ENCODE peak calls at places on chromosomes 6 and 20, in four cellular contexts. One of them, this sample, is unnamed.
A peak's percentile ranks its signal among the peaks of the same experiment; 100 is the strongest.

GRCh38 chr6:158417760-158418098 is 105.5 kb downstream of the TULP4 start:
- DNase-seq in ovary: no peak
- DNase-seq in HFF-Myc: no peak
- DNase-seq in right atrium auricular region: no peak
- DNase-seq in this sample: no peak

GRCh38 chr6:152146385-152146784 is 338.9 kb downstream of the ESR1 start:
- DNase-seq in ovary: no peak
- DNase-seq in HFF-Myc: no peak
- DNase-seq in right atrium auricular region: no peak
- DNase-seq in this sample: no peak

GRCh38 chr20:59608871-59609270 is 4.5 kb downstream of the PHACTR3 start:
- DNase-seq in ovary: no peak
- DNase-seq in HFF-Myc: no peak
- DNase-seq in right atrium auricular region: no peak
- DNase-seq in this sample: no peak

GRCh38 chr6:27541212-27541931 is 68.5 kb upstream of the ZNF184 start:
- DNase-seq in ovary: no peak
- DNase-seq in HFF-Myc: no peak
- DNase-seq in right atrium auricular region: no peak
- DNase-seq in this sample: no peak

GRCh38 chr6:41477572-41477971 is 68.6 kb upstream of the FOXP4 start:
- DNase-seq in ovary: no peak
- DNase-seq in HFF-Myc: no peak
- DNase-seq in right atrium auricular region: no peak
- DNase-seq in this sample: no peak

GRCh38 chr20:48919882-48920526 is 1.5 kb upstream of the ARFGEF2 start:
- DNase-seq in ovary: no peak
- DNase-seq in HFF-Myc: no peak
- DNase-seq in right atrium auricular region: no peak
- DNase-seq in this sample: no peak

GRCh38 chr20:63598479-63599395 is 24.7 kb upstream of the HELZ2 start:
- DNase-seq in ovary: no peak
- DNase-seq in HFF-Myc: no peak
- DNase-seq in right atrium auricular region: no peak
- DNase-seq in this sample: no peak

GRCh38 chr6:116561377-116562018 is 7.9 kb downstream of the CALHM4 start:
- DNase-seq in ovary: peak; percentile 75
- DNase-seq in HFF-Myc: peak; percentile 78
- DNase-seq in right atrium auricular region: peak; percentile 88
- DNase-seq in this sample: peak; percentile 71

GRCh38 chr6:44594471-44594870 is 207.0 kb downstream of the CDC5L start:
- DNase-seq in ovary: no peak
- DNase-seq in HFF-Myc: no peak
- DNase-seq in right atrium auricular region: peak; percentile 28
- DNase-seq in this sample: no peak

GRCh38 chr20:47971321-47971781 is 186.1 kb upstream of the SULF2 start:
- DNase-seq in ovary: no peak
- DNase-seq in HFF-Myc: no peak
- DNase-seq in right atrium auricular region: no peak
- DNase-seq in this sample: no peak

GRCh38 chr20:63969851-63970713 is at the start of gene ZNF512B:
- DNase-seq in ovary: peak; percentile 80
- DNase-seq in HFF-Myc: no peak
- DNase-seq in right atrium auricular region: no peak
- DNase-seq in this sample: peak; percentile 83

GRCh38 chr6:11427827-11428245 is 109.7 kb upstream of the TMEM170B start:
- DNase-seq in ovary: no peak
- DNase-seq in HFF-Myc: no peak
- DNase-seq in right atrium auricular region: no peak
- DNase-seq in this sample: no peak

GRCh38 chr6:33785766-33786165 is 3.2 kb downstream of the LEMD2 start:
- DNase-seq in ovary: no peak
- DNase-seq in HFF-Myc: no peak
- DNase-seq in right atrium auricular region: no peak
- DNase-seq in this sample: no peak

GRCh38 chr6:166824880-166825250 is 131.5 kb downstream of the RNASET2 start:
- DNase-seq in ovary: no peak
- DNase-seq in HFF-Myc: no peak
- DNase-seq in right atrium auricular region: no peak
- DNase-seq in this sample: no peak

GRCh38 chr20:63174309-63175030 is 41.5 kb downstream of the YTHDF1 start:
- DNase-seq in ovary: no peak
- DNase-seq in HFF-Myc: no peak
- DNase-seq in right atrium auricular region: no peak
- DNase-seq in this sample: no peak

GRCh38 chr6:90066715-90067114 is 172.4 kb downstream of the GJA10 start:
- DNase-seq in ovary: no peak
- DNase-seq in HFF-Myc: no peak
- DNase-seq in right atrium auricular region: no peak
- DNase-seq in this sample: no peak

GRCh38 chr20:36310215-36310981 is 4.3 kb downstream of the DLGAP4 start:
- DNase-seq in ovary: no peak
- DNase-seq in HFF-Myc: no peak
- DNase-seq in right atrium auricular region: peak; percentile 44
- DNase-seq in this sample: peak; percentile 25

GRCh38 chr6:33374359-33374910 is 17.2 kb upstream of the KIFC1 start:
- DNase-seq in ovary: no peak
- DNase-seq in HFF-Myc: no peak
- DNase-seq in right atrium auricular region: no peak
- DNase-seq in this sample: no peak

GRCh38 chr6:129938242-129939020 is 77.3 kb upstream of the TMEM244 start:
- DNase-seq in ovary: no peak
- DNase-seq in HFF-Myc: no peak
- DNase-seq in right atrium auricular region: no peak
- DNase-seq in this sample: no peak

DNA sequence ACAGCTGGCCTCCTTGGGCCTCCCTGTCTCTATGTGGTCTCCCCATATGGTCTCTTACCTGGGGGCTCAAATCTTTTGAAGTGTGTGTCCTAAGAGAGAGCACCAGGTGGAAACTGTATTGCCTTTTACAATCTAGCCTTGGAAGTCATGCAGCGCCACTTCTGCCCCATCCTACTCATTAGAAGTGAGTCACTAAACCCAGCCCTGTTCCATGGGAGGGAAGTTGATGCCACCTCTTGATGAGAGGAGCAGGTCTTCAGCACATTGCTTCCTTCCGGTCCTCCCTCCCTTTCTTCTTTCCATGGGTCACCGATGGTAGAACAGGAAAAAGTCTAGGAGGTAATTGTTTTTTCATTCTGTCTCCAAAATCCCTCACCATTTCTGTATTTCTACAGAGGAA is 156.3 kb downstream of the FOXA2 start:
- DNase-seq in ovary: no peak
- DNase-seq in HFF-Myc: no peak
- DNase-seq in right atrium auricular region: no peak
- DNase-seq in this sample: no peak
- H3K4me3 ChIP-seq in ovary: no peak overlapping the region
- H3K4me3 ChIP-seq in HFF-Myc: no peak overlapping the region
- H3K4me3 ChIP-seq in right atrium auricular region: no peak overlapping the region
- H3K4me3 ChIP-seq in this sample: no peak overlapping the region

GRCh38 chr20:53212018-53212417 is 239.9 kb downstream of the TSHZ2 start:
- DNase-seq in ovary: no peak
- DNase-seq in HFF-Myc: no peak
- DNase-seq in right atrium auricular region: no peak
- DNase-seq in this sample: no peak

GRCh38 chr20:53210041-53210440 is 237.9 kb downstream of the TSHZ2 start:
- DNase-seq in ovary: no peak
- DNase-seq in HFF-Myc: no peak
- DNase-seq in right atrium auricular region: no peak
- DNase-seq in this sample: no peak

GRCh38 chr20:53210931-53211330 is 238.8 kb downstream of the TSHZ2 start:
- DNase-seq in ovary: no peak
- DNase-seq in HFF-Myc: no peak
- DNase-seq in right atrium auricular region: no peak
- DNase-seq in this sample: no peak

GRCh38 chr20:53205046-53205445 is 232.9 kb downstream of the TSHZ2 start:
- DNase-seq in ovary: no peak
- DNase-seq in HFF-Myc: no peak
- DNase-seq in right atrium auricular region: no peak
- DNase-seq in this sample: no peak

DNA sequence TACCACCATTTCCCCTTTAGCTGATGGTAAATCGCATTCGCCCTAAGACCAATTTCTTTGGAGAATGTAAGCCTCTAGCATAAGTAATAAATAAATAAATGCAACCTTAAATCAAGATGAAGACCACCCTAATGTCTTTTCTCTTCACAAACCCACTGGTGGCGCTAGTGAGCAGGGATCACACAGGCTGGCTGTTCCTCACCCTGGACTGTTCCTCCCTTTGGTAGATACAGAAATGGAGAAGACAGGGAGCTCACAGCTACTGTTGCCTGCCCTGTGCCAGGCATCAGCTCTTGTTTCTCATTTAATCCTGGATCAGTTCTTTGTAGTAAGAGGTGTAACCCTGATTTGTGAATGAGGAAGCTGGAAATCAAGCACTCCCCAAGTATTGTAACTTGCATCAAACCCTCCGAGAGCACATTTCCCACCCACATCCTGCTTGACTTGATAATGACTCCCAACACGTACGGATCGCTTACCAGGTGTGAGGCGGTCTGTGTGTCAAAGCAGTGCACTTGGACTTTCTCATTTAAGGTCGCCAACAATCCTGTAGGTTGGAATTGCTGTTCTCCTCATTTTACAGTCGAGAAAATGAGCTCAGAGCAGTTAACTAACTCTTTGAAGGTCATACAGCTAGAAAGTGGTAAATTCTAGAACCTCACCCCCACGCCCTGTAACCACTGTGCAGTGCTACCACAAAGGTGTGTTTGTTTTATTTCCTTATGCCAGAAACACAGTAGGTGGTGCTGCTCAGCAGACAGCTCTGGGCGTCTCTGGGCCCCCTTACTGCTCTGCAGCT is 236.2 kb downstream of the TSHZ2 start:
- DNase-seq in ovary: no peak
- DNase-seq in HFF-Myc: no peak
- DNase-seq in right atrium auricular region: no peak
- DNase-seq in this sample: no peak
- TF ChIP-seq CTCF in ovary: no peak
- TF ChIP-seq CTCF in HFF-Myc: no peak
- TF ChIP-seq CTCF in right atrium auricular region: no peak
- TF ChIP-seq CTCF in this sample: no peak

GRCh38 chr20:19457551-19457950 is 245.1 kb downstream of the SLC24A3 start:
- DNase-seq in ovary: no peak
- DNase-seq in HFF-Myc: no peak
- DNase-seq in right atrium auricular region: no peak
- DNase-seq in this sample: no peak
- H3K4me3 ChIP-seq in ovary: no peak overlapping the region
- H3K4me3 ChIP-seq in HFF-Myc: no peak overlapping the region
- H3K4me3 ChIP-seq in right atrium auricular region: no peak overlapping the region
- H3K4me3 ChIP-seq in this sample: no peak overlapping the region

GRCh38 chr6:29230666-29231065 is 60.0 kb downstream of the OR2J2 start:
- DNase-seq in ovary: no peak
- DNase-seq in HFF-Myc: no peak
- DNase-seq in right atrium auricular region: no peak
- DNase-seq in this sample: no peak

GRCh38 chr6:29232725-29233124 is 62.0 kb downstream of the OR2J2 start:
- DNase-seq in ovary: no peak
- DNase-seq in HFF-Myc: no peak
- DNase-seq in right atrium auricular region: no peak
- DNase-seq in this sample: no peak

GRCh38 chr6:29227235-29227634 is 56.5 kb downstream of the OR2J2 start:
- DNase-seq in ovary: no peak
- DNase-seq in HFF-Myc: no peak
- DNase-seq in right atrium auricular region: no peak
- DNase-seq in this sample: no peak
- TF ChIP-seq CTCF in ovary: no peak
- TF ChIP-seq CTCF in HFF-Myc: no peak
- TF ChIP-seq CTCF in right atrium auricular region: no peak
- TF ChIP-seq CTCF in this sample: no peak

GRCh38 chr20:32457476-32457986 is 99.4 kb downstream of the ASXL1 start:
- DNase-seq in ovary: peak; percentile 73
- DNase-seq in HFF-Myc: no peak
- DNase-seq in right atrium auricular region: no peak
- DNase-seq in this sample: peak; percentile 83
- H3K4me3 ChIP-seq in ovary: peak overlapping the region; percentile 38
- H3K4me3 ChIP-seq in HFF-Myc: peak overlapping the region; percentile 35
- H3K4me3 ChIP-seq in right atrium auricular region: peak overlapping the region; percentile 59
- H3K4me3 ChIP-seq in this sample: peak overlapping the region; percentile 61

GRCh38 chr6:40188931-40189330 is 254.7 kb upstream of the MOCS1 start:
- DNase-seq in ovary: no peak
- DNase-seq in HFF-Myc: no peak
- DNase-seq in right atrium auricular region: no peak
- DNase-seq in this sample: no peak
- TF ChIP-seq CTCF in ovary: no peak
- TF ChIP-seq CTCF in HFF-Myc: no peak
- TF ChIP-seq CTCF in right atrium auricular region: no peak
- TF ChIP-seq CTCF in this sample: no peak

DNA sequence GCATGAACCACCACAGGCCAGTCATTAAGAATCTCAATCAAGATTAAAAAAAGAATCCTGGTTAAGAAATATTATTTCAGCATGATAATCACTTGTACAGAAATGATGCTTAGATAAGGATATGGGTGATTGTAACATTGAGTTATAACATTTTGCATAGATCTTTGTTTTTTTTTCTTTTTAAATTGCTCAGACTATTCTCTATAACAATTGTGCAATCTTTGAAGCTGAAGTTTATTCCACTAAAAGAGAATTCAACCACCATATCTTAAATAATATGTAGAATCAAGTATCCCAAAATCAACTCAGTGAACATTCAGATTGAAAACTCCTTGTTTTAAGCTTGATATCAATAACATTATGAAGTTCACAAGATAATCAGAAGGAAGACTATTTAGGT is 663 bp upstream of the SMIM28 start:
- DNase-seq in ovary: no peak
- DNase-seq in HFF-Myc: no peak
- DNase-seq in right atrium auricular region: no peak
- DNase-seq in this sample: no peak
- H3K4me3 ChIP-seq in ovary: no peak overlapping the region
- H3K4me3 ChIP-seq in HFF-Myc: no peak overlapping the region
- H3K4me3 ChIP-seq in right atrium auricular region: no peak overlapping the region
- H3K4me3 ChIP-seq in this sample: no peak overlapping the region

This sample was measured in sigmoid colon.